ENCODE peak calls at places on chromosomes 13 and 19, in ten cellular contexts. One of them, this sample, is unnamed.

GRCh38 chr19:2251577-2252480 is 2.7 kb downstream of the AMH start:
- DNase-seq in activated CD8-positive, alpha-beta memory T cell treated with anti-CD3 and anti-CD28 coated beads, Interleukin-2, amount 50 U/mL, for 48 hours: peak
- DNase-seq in NCI-H1436: no peak
- DNase-seq in EL: no peak
- DNase-seq in GM18507: no peak
- DNase-seq in small intestine: no peak
- DNase-seq in T-helper 2 cell: no peak
- DNase-seq in stimulated activated CD4-positive, alpha-beta T cell treated with anti-CD3 and anti-CD28 coated beads, Interleukin-15, amount 100 ng/mL, for 1 hour: no peak
- DNase-seq in osteocyte: no peak
- DNase-seq in AG04449: no peak
- DNase-seq in this sample: no peak

GRCh38 chr19:58294743-58295374 is 10.3 kb upstream of the ERVK3-1 start:
- DNase-seq in activated CD8-positive, alpha-beta memory T cell treated with anti-CD3 and anti-CD28 coated beads, Interleukin-2, amount 50 U/mL, for 48 hours: no peak
- DNase-seq in NCI-H1436: no peak
- DNase-seq in EL: no peak
- DNase-seq in GM18507: no peak
- DNase-seq in small intestine: no peak
- DNase-seq in T-helper 2 cell: no peak
- DNase-seq in stimulated activated CD4-positive, alpha-beta T cell treated with anti-CD3 and anti-CD28 coated beads, Interleukin-15, amount 100 ng/mL, for 1 hour: no peak
- DNase-seq in osteocyte: no peak
- DNase-seq in AG04449: no peak
- DNase-seq in this sample: no peak

GRCh38 chr13:92804346-92804745 is 422.3 kb upstream of the GPC6 start:
- DNase-seq in activated CD8-positive, alpha-beta memory T cell treated with anti-CD3 and anti-CD28 coated beads, Interleukin-2, amount 50 U/mL, for 48 hours: no peak
- DNase-seq in NCI-H1436: no peak
- DNase-seq in EL: peak
- DNase-seq in GM18507: no peak
- DNase-seq in small intestine: no peak
- DNase-seq in T-helper 2 cell: no peak
- DNase-seq in stimulated activated CD4-positive, alpha-beta T cell treated with anti-CD3 and anti-CD28 coated beads, Interleukin-15, amount 100 ng/mL, for 1 hour: no peak
- DNase-seq in osteocyte: no peak
- DNase-seq in AG04449: no peak
- DNase-seq in this sample: no peak

GRCh38 chr13:114023716-114024602 is 50.1 kb upstream of the C13orf46 start:
- DNase-seq in activated CD8-positive, alpha-beta memory T cell treated with anti-CD3 and anti-CD28 coated beads, Interleukin-2, amount 50 U/mL, for 48 hours: no peak
- DNase-seq in NCI-H1436: no peak
- DNase-seq in EL: no peak
- DNase-seq in GM18507: no peak
- DNase-seq in small intestine: no peak
- DNase-seq in T-helper 2 cell: no peak
- DNase-seq in stimulated activated CD4-positive, alpha-beta T cell treated with anti-CD3 and anti-CD28 coated beads, Interleukin-15, amount 100 ng/mL, for 1 hour: no peak
- DNase-seq in osteocyte: no peak
- DNase-seq in AG04449: no peak
- DNase-seq in this sample: no peak

GRCh38 chr13:93145199-93145598 is 81.4 kb upstream of the GPC6 start:
- DNase-seq in activated CD8-positive, alpha-beta memory T cell treated with anti-CD3 and anti-CD28 coated beads, Interleukin-2, amount 50 U/mL, for 48 hours: no peak
- DNase-seq in NCI-H1436: no peak
- DNase-seq in EL: no peak
- DNase-seq in GM18507: no peak
- DNase-seq in small intestine: no peak
- DNase-seq in T-helper 2 cell: no peak
- DNase-seq in stimulated activated CD4-positive, alpha-beta T cell treated with anti-CD3 and anti-CD28 coated beads, Interleukin-15, amount 100 ng/mL, for 1 hour: no peak
- DNase-seq in osteocyte: no peak
- DNase-seq in AG04449: no peak
- DNase-seq in this sample: no peak

GRCh38 chr19:51948979-51949378 is 21.7 kb downstream of the ZNF613 start:
- DNase-seq in activated CD8-positive, alpha-beta memory T cell treated with anti-CD3 and anti-CD28 coated beads, Interleukin-2, amount 50 U/mL, for 48 hours: no peak
- DNase-seq in NCI-H1436: no peak
- DNase-seq in EL: peak
- DNase-seq in GM18507: no peak
- DNase-seq in small intestine: no peak
- DNase-seq in T-helper 2 cell: no peak
- DNase-seq in stimulated activated CD4-positive, alpha-beta T cell treated with anti-CD3 and anti-CD28 coated beads, Interleukin-15, amount 100 ng/mL, for 1 hour: no peak
- DNase-seq in osteocyte: no peak
- DNase-seq in AG04449: no peak
- DNase-seq in this sample: no peak

GRCh38 chr13:50129923-50130685 is 114.9 kb downstream of the KCNRG start:
- DNase-seq in activated CD8-positive, alpha-beta memory T cell treated with anti-CD3 and anti-CD28 coated beads, Interleukin-2, amount 50 U/mL, for 48 hours: peak
- DNase-seq in NCI-H1436: no peak
- DNase-seq in EL: peak
- DNase-seq in GM18507: no peak
- DNase-seq in small intestine: no peak
- DNase-seq in T-helper 2 cell: peak
- DNase-seq in stimulated activated CD4-positive, alpha-beta T cell treated with anti-CD3 and anti-CD28 coated beads, Interleukin-15, amount 100 ng/mL, for 1 hour: no peak
- DNase-seq in osteocyte: no peak
- DNase-seq in AG04449: no peak
- DNase-seq in this sample: peak

GRCh38 chr19:31648347-31648746 is 299.1 kb upstream of the TSHZ3 start:
- DNase-seq in activated CD8-positive, alpha-beta memory T cell treated with anti-CD3 and anti-CD28 coated beads, Interleukin-2, amount 50 U/mL, for 48 hours: no peak
- DNase-seq in NCI-H1436: no peak
- DNase-seq in EL: no peak
- DNase-seq in GM18507: no peak
- DNase-seq in small intestine: no peak
- DNase-seq in T-helper 2 cell: no peak
- DNase-seq in stimulated activated CD4-positive, alpha-beta T cell treated with anti-CD3 and anti-CD28 coated beads, Interleukin-15, amount 100 ng/mL, for 1 hour: no peak
- DNase-seq in osteocyte: no peak
- DNase-seq in AG04449: no peak
- DNase-seq in this sample: no peak

GRCh38 chr13:77448689-77449088 is 86.8 kb upstream of the SCEL start:
- DNase-seq in activated CD8-positive, alpha-beta memory T cell treated with anti-CD3 and anti-CD28 coated beads, Interleukin-2, amount 50 U/mL, for 48 hours: no peak
- DNase-seq in NCI-H1436: peak
- DNase-seq in EL: no peak
- DNase-seq in GM18507: no peak
- DNase-seq in small intestine: no peak
- DNase-seq in T-helper 2 cell: no peak
- DNase-seq in stimulated activated CD4-positive, alpha-beta T cell treated with anti-CD3 and anti-CD28 coated beads, Interleukin-15, amount 100 ng/mL, for 1 hour: no peak
- DNase-seq in osteocyte: no peak
- DNase-seq in AG04449: no peak
- DNase-seq in this sample: no peak

GRCh38 chr19:43759515-43759914 is 4.8 kb upstream of the SMG9 start:
- DNase-seq in activated CD8-positive, alpha-beta memory T cell treated with anti-CD3 and anti-CD28 coated beads, Interleukin-2, amount 50 U/mL, for 48 hours: no peak
- DNase-seq in NCI-H1436: peak
- DNase-seq in EL: peak
- DNase-seq in GM18507: no peak
- DNase-seq in small intestine: no peak
- DNase-seq in T-helper 2 cell: no peak
- DNase-seq in stimulated activated CD4-positive, alpha-beta T cell treated with anti-CD3 and anti-CD28 coated beads, Interleukin-15, amount 100 ng/mL, for 1 hour: no peak
- DNase-seq in osteocyte: no peak
- DNase-seq in AG04449: no peak
- DNase-seq in this sample: peak

GRCh38 chr13:64534302-64534701 is 2695.8 kb downstream of the PCDH9 start:
- DNase-seq in activated CD8-positive, alpha-beta memory T cell treated with anti-CD3 and anti-CD28 coated beads, Interleukin-2, amount 50 U/mL, for 48 hours: no peak
- DNase-seq in NCI-H1436: no peak
- DNase-seq in EL: no peak
- DNase-seq in GM18507: no peak
- DNase-seq in small intestine: no peak
- DNase-seq in T-helper 2 cell: no peak
- DNase-seq in stimulated activated CD4-positive, alpha-beta T cell treated with anti-CD3 and anti-CD28 coated beads, Interleukin-15, amount 100 ng/mL, for 1 hour: no peak
- DNase-seq in osteocyte: no peak
- DNase-seq in AG04449: no peak
- DNase-seq in this sample: no peak

GRCh38 chr13:28394422-28394821 is 100.5 kb downstream of the FLT1 start:
- DNase-seq in activated CD8-positive, alpha-beta memory T cell treated with anti-CD3 and anti-CD28 coated beads, Interleukin-2, amount 50 U/mL, for 48 hours: no peak
- DNase-seq in NCI-H1436: no peak
- DNase-seq in EL: peak
- DNase-seq in GM18507: no peak
- DNase-seq in small intestine: no peak
- DNase-seq in T-helper 2 cell: no peak
- DNase-seq in stimulated activated CD4-positive, alpha-beta T cell treated with anti-CD3 and anti-CD28 coated beads, Interleukin-15, amount 100 ng/mL, for 1 hour: no peak
- DNase-seq in osteocyte: no peak
- DNase-seq in AG04449: no peak
- DNase-seq in this sample: no peak

GRCh38 chr19:39307822-39308530 is 11.8 kb downstream of the IFNL1 start:
- DNase-seq in activated CD8-positive, alpha-beta memory T cell treated with anti-CD3 and anti-CD28 coated beads, Interleukin-2, amount 50 U/mL, for 48 hours: no peak
- DNase-seq in NCI-H1436: no peak
- DNase-seq in EL: no peak
- DNase-seq in GM18507: no peak
- DNase-seq in small intestine: no peak
- DNase-seq in T-helper 2 cell: no peak
- DNase-seq in stimulated activated CD4-positive, alpha-beta T cell treated with anti-CD3 and anti-CD28 coated beads, Interleukin-15, amount 100 ng/mL, for 1 hour: no peak
- DNase-seq in osteocyte: no peak
- DNase-seq in AG04449: no peak
- DNase-seq in this sample: no peak

GRCh38 chr13:89227356-89227755 is 1556.2 kb downstream of the SLITRK5 start:
- DNase-seq in activated CD8-positive, alpha-beta memory T cell treated with anti-CD3 and anti-CD28 coated beads, Interleukin-2, amount 50 U/mL, for 48 hours: no peak
- DNase-seq in NCI-H1436: no peak
- DNase-seq in EL: no peak
- DNase-seq in GM18507: no peak
- DNase-seq in small intestine: no peak
- DNase-seq in T-helper 2 cell: no peak
- DNase-seq in stimulated activated CD4-positive, alpha-beta T cell treated with anti-CD3 and anti-CD28 coated beads, Interleukin-15, amount 100 ng/mL, for 1 hour: no peak
- DNase-seq in osteocyte: no peak
- DNase-seq in AG04449: no peak
- DNase-seq in this sample: no peak

This sample was measured in GM12865.